ENCODE peak calls at places on chromosomes 6 and 20, in four cellular contexts. One of them, this sample, is unnamed.

GRCh38 chr6:135995160-135995898 is 143.8 kb downstream of the PDE7B start:
- DNase-seq in K562: no peak
- DNase-seq in HepG2: no peak
- DNase-seq in GM12878: no peak
- DNase-seq in this sample: no peak

GRCh38 chr20:53829706-53830521 is 236.3 kb upstream of the ZNF217 start:
- DNase-seq in K562: peak
- DNase-seq in HepG2: peak
- DNase-seq in GM12878: no peak
- DNase-seq in this sample: no peak

GRCh38 chr20:7682916-7683315 is 257.3 kb downstream of the HAO1 start:
- DNase-seq in K562: no peak
- DNase-seq in HepG2: no peak
- DNase-seq in GM12878: no peak
- DNase-seq in this sample: no peak

GRCh38 chr20:35617397-35618031 is 1.9 kb downstream of the SPAG4 start:
- DNase-seq in K562: peak
- DNase-seq in HepG2: peak
- DNase-seq in GM12878: peak
- DNase-seq in this sample: peak

GRCh38 chr6:139473731-139474130 is 99.3 kb upstream of the CITED2 start:
- DNase-seq in K562: no peak
- DNase-seq in HepG2: no peak
- DNase-seq in GM12878: no peak
- DNase-seq in this sample: no peak

GRCh38 chr6:33976425-33977360 is 169.2 kb downstream of the GRM4 start:
- DNase-seq in K562: no peak
- DNase-seq in HepG2: no peak
- DNase-seq in GM12878: no peak
- DNase-seq in this sample: no peak

GRCh38 chr6:47621838-47622449 is 76.4 kb upstream of the ADGRF4 start:
- DNase-seq in K562: no peak
- DNase-seq in HepG2: no peak
- DNase-seq in GM12878: no peak
- DNase-seq in this sample: no peak

GRCh38 chr20:23086056-23086551 is at the start of gene CD93:
- DNase-seq in K562: peak
- DNase-seq in HepG2: no peak
- DNase-seq in GM12878: no peak
- DNase-seq in this sample: no peak

GRCh38 chr6:83153958-83154357 is 39.1 kb downstream of the PGM3 start:
- DNase-seq in K562: no peak
- DNase-seq in HepG2: no peak
- DNase-seq in GM12878: no peak
- DNase-seq in this sample: no peak

GRCh38 chr20:39004508-39004907 is 42.4 kb downstream of the DHX35 start:
- DNase-seq in K562: no peak
- DNase-seq in HepG2: no peak
- DNase-seq in GM12878: no peak
- DNase-seq in this sample: no peak

GRCh38 chr6:1729133-1729751 is 119.5 kb downstream of the FOXC1 start:
- DNase-seq in K562: no peak
- DNase-seq in HepG2: no peak
- DNase-seq in GM12878: no peak
- DNase-seq in this sample: no peak

GRCh38 chr6:1724616-1725015 is 114.9 kb downstream of the FOXC1 start:
- DNase-seq in K562: no peak
- DNase-seq in HepG2: no peak
- DNase-seq in GM12878: no peak
- DNase-seq in this sample: no peak

GRCh38 chr6:1729752-1730140 is 120.0 kb downstream of the FOXC1 start:
- DNase-seq in K562: no peak
- DNase-seq in HepG2: no peak
- DNase-seq in GM12878: no peak
- DNase-seq in this sample: no peak

GRCh38 chr6:1724124-1724523 is 114.4 kb downstream of the FOXC1 start:
- DNase-seq in K562: no peak
- DNase-seq in HepG2: no peak
- DNase-seq in GM12878: no peak
- DNase-seq in this sample: no peak

GRCh38 chr6:1726341-1726763 is 116.6 kb downstream of the FOXC1 start:
- DNase-seq in K562: no peak
- DNase-seq in HepG2: no peak
- DNase-seq in GM12878: no peak
- DNase-seq in this sample: no peak
- TF ChIP-seq NR2C2 in K562: no peak
- TF ChIP-seq NR2C2 in HepG2: no peak
- TF ChIP-seq NR2C2 in GM12878: no peak
- TF ChIP-seq NR2C2 in this sample: no peak

DNA sequence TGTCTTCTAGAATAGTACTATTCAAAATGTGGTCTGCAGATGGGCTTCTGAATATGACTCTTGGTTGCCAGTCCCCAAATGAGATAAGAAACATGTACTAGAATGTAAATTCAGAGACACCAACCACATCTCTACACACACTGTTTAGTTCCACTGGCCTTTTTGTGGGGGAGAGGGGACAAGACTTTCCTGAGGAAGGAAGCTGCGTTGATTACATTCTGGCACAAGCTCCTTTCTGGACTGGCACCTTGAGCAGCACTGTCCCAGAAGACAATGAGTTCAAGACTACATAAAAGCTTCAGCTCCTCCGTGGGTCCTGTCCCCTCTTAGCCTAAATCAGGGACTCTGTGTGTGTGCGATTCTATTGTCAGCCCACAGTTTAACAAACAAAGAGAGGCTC is 6.9 kb upstream of the IYD start:
- DNase-seq in K562: no peak
- DNase-seq in HepG2: no peak
- DNase-seq in GM12878: no peak
- DNase-seq in this sample: no peak
- TF ChIP-seq TCF7 in K562: no peak
- TF ChIP-seq TCF7 in HepG2: no peak
- TF ChIP-seq TCF7 in GM12878: no peak
- TF ChIP-seq TCF7 in this sample: no peak

GRCh38 chr6:56916849-56917551 is 37.9 kb upstream of the BEND6 start:
- DNase-seq in K562: no peak
- DNase-seq in HepG2: no peak
- DNase-seq in GM12878: no peak
- DNase-seq in this sample: no peak
- TF ChIP-seq ATF2 in K562: no peak
- TF ChIP-seq ATF2 in HepG2: no peak
- TF ChIP-seq ATF2 in GM12878: no peak
- TF ChIP-seq ATF2 in this sample: no peak

GRCh38 chr6:137864812-137865508 is 2.1 kb upstream of the TNFAIP3 start:
- DNase-seq in K562: no peak
- DNase-seq in HepG2: peak
- DNase-seq in GM12878: no peak
- DNase-seq in this sample: no peak

GRCh38 chr6:137866914-137867684 is at the start of gene TNFAIP3:
- DNase-seq in K562: peak
- DNase-seq in HepG2: peak
- DNase-seq in GM12878: peak
- DNase-seq in this sample: peak

GRCh38 chr6:137868721-137869631 is 1.9 kb downstream of the TNFAIP3 start:
- DNase-seq in K562: no peak
- DNase-seq in HepG2: no peak
- DNase-seq in GM12878: no peak
- DNase-seq in this sample: no peak

GRCh38 chr6:137867685-137868509 is 838 bp downstream of the TNFAIP3 start:
- DNase-seq in K562: peak
- DNase-seq in HepG2: no peak
- DNase-seq in GM12878: no peak
- DNase-seq in this sample: peak

GRCh38 chr6:137866200-137866913 is 702 bp upstream of the TNFAIP3 start:
- DNase-seq in K562: peak
- DNase-seq in HepG2: no peak
- DNase-seq in GM12878: no peak
- DNase-seq in this sample: peak
- TF ChIP-seq NR2C2 in K562: peak
- TF ChIP-seq NR2C2 in HepG2: no peak
- TF ChIP-seq NR2C2 in GM12878: no peak
- TF ChIP-seq NR2C2 in this sample: no peak

DNA sequence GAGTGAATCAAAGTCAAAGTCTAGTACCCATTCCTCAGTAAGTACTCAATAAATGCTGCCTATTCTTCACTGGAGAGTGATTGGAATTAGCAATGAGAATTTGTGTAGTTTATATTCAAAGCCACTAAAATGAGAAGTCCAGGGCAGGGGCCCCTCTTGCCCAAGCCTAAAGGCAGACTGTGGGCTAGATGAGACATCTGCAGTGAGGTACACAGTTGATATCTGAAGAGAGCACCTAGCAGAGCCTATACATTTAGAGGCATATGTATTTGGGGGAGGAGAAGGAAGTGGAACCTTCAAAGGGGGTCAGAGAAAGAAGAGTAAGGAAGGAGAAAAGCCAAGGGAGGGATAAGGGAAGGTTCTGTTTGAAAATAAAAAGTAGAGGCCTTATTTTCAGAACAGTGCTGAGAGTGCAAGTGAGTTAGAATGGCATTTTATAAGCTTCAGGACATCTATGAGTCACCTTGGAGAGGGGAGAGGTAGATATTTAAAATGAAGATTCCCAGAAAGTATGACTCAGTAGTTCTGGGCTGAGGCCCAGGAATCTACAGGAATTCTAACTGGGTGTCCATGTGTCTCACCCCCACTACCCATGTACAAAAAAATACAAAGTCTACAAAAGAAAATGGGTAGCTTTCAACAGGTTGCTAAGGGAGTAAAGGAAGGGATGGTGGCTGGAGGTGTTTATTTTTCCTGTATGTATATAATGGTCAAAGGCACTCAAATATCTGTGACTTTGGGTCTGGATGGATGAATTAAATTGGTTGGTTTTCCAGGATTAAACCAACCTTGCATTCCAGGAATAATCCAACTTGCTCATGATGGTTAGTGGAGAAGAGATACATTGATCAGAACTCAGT is 135.1 kb downstream of the ZFP64 start:
- DNase-seq in K562: no peak
- DNase-seq in HepG2: no peak
- DNase-seq in GM12878: no peak
- DNase-seq in this sample: no peak
- TF ChIP-seq TCF7 in K562: no peak
- TF ChIP-seq TCF7 in HepG2: no peak
- TF ChIP-seq TCF7 in GM12878: no peak
- TF ChIP-seq TCF7 in this sample: no peak

GRCh38 chr6:122614303-122614702 is 4.1 kb downstream of the PKIB start:
- DNase-seq in K562: no peak
- DNase-seq in HepG2: no peak
- DNase-seq in GM12878: no peak
- DNase-seq in this sample: no peak

GRCh38 chr6:122612838-122613237 is 2.6 kb downstream of the PKIB start:
- DNase-seq in K562: no peak
- DNase-seq in HepG2: no peak
- DNase-seq in GM12878: no peak
- DNase-seq in this sample: no peak

GRCh38 chr6:122615409-122615808 is 5.2 kb downstream of the PKIB start:
- DNase-seq in K562: no peak
- DNase-seq in HepG2: no peak
- DNase-seq in GM12878: no peak
- DNase-seq in this sample: no peak

GRCh38 chr6:122609881-122610689 is at the start of gene PKIB:
- DNase-seq in K562: peak
- DNase-seq in HepG2: peak
- DNase-seq in GM12878: no peak
- DNase-seq in this sample: peak

GRCh38 chr6:122610690-122611455 is 668 bp downstream of the PKIB start:
- DNase-seq in K562: no peak
- DNase-seq in HepG2: peak
- DNase-seq in GM12878: no peak
- DNase-seq in this sample: peak
- TF ChIP-seq ATF2 in K562: no peak
- TF ChIP-seq ATF2 in HepG2: no peak
- TF ChIP-seq ATF2 in GM12878: no peak
- TF ChIP-seq ATF2 in this sample: no peak

GRCh38 chr6:141140905-141141304 is 991.8 kb upstream of the GJE1 start:
- DNase-seq in K562: no peak
- DNase-seq in HepG2: no peak
- DNase-seq in GM12878: no peak
- DNase-seq in this sample: no peak
- TF ChIP-seq NR2C2 in K562: no peak
- TF ChIP-seq NR2C2 in HepG2: no peak
- TF ChIP-seq NR2C2 in GM12878: no peak
- TF ChIP-seq NR2C2 in this sample: no peak

GRCh38 chr6:169452117-169452868 is 198.6 kb upstream of the THBS2 start:
- DNase-seq in K562: peak
- DNase-seq in HepG2: no peak
- DNase-seq in GM12878: no peak
- DNase-seq in this sample: no peak
- TF ChIP-seq TCF7 in K562: no peak
- TF ChIP-seq TCF7 in HepG2: no peak
- TF ChIP-seq TCF7 in GM12878: no peak
- TF ChIP-seq TCF7 in this sample: no peak

DNA sequence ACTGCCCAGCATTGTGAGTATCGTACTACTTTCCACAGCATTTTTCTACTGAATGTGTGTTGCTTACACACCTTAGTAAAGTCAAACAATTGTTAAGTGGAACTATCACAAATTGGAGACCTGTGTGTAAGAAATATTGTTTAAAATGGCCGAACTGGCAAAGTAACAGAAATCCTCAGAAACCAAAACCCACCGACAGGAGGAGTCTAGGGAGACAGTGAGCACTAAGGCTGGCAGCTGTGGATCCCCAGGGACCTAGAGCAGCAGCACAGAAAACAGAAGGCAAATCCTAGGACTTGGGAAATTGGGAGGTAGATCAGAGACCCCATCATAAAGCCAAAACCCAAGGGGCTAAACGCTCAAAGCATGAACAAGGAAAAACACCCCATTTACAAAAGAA is 69.9 kb downstream of the SESN1 start:
- DNase-seq in K562: peak
- DNase-seq in HepG2: no peak
- DNase-seq in GM12878: no peak
- DNase-seq in this sample: peak
- TF ChIP-seq ATF2 in K562: no peak
- TF ChIP-seq ATF2 in HepG2: no peak
- TF ChIP-seq ATF2 in GM12878: no peak
- TF ChIP-seq ATF2 in this sample: no peak

DNA sequence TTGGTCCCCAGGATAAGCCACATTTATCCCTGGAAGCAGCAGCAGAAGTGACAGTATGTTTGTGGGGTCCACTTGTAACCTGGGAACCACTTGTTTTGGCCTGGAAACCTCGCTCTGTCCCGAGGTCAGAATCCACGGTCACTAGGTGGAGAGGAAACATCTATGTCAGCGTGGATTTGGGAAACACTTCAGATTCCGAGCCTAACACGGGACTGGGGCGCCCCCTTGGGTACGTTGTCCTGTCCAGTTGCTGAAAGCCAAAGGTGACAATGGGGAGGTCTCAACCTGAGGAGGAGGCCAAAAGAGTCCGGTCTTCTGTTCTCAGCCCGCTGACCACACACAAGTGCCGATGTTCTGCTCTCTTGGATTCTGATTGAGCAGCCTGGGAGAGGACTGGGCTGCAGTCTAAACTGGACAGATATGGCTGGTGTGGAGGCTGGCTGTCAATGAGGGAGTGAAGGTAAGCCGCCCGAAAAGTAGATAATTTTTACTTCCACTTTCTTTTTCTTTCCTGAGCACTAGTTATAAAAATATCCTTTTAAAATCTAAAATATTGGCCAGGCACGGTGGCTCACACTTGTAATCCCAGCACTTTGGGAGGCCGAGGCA is 4.9 kb upstream of the ZFP57 start:
- DNase-seq in K562: peak
- DNase-seq in HepG2: no peak
- DNase-seq in GM12878: no peak
- DNase-seq in this sample: peak
- TF ChIP-seq NR2C2 in K562: no peak
- TF ChIP-seq NR2C2 in HepG2: no peak
- TF ChIP-seq NR2C2 in GM12878: no peak
- TF ChIP-seq NR2C2 in this sample: no peak

This sample was measured in WTC11.